ENCODE peak calls at places on chromosomes 12 and 14, in six cellular contexts. L is HCT116, H is HEK293T, Q is HepG2, T is K562, G is H1. R is an unnamed sample.

GRCh38 chr14:32607399-32607798 is 278.3 kb downstream of the AKAP6 start:
- DNase-seq in L (no peak), G (no peak), T (no peak), H (no peak), Q (no peak), R (no peak)

GRCh38 chr14:93115920-93116675 is at the start of gene ITPK1:
- DNase-seq in Q (peak; percentile 24), G (peak; percentile 79), L (no peak), H (peak; percentile 79), T (peak; percentile 68), R (peak; percentile 52)

GRCh38 chr12:113086249-113087164 is 30.0 kb downstream of the DTX1 start:
- DNase-seq in G (no peak), Q (peak; percentile 23), L (no peak), T (no peak), H (no peak), R (no peak)

GRCh38 chr12:115569694-115570093 is 707.8 kb downstream of the MED13L start:
- DNase-seq in H (peak; percentile 17), T (no peak), G (no peak), L (no peak), Q (peak; percentile 4), R (no peak)

GRCh38 chr12:2324375-2324774 is 271.6 kb downstream of the CACNA1C start:
- DNase-seq in G (no peak), Q (no peak), L (no peak), T (no peak), H (no peak), R (no peak)

GRCh38 chr12:97275261-97276197 is 187.1 kb upstream of the RMST start:
- DNase-seq in H (no peak), Q (no peak), T (no peak), G (peak; percentile 48), L (no peak), R (peak; percentile 26)

GRCh38 chr12:65597527-65597926 is 226.8 kb upstream of the HMGA2 start:
- DNase-seq in T (peak; percentile 44), L (no peak), H (no peak), Q (no peak), G (no peak), R (no peak)

GRCh38 chr14:73762375-73762822 is 48.2 kb upstream of the PNMA1 start:
- DNase-seq in Q (no peak), T (peak; percentile 42), H (no peak), G (no peak), L (no peak), R (no peak)

GRCh38 chr14:69170848-69171247 is 17.9 kb upstream of the DCAF5 start:
- DNase-seq in L (no peak), G (no peak), T (no peak), H (no peak), Q (no peak), R (no peak)

GRCh38 chr12:120181991-120182631 is 12.4 kb downstream of the GCN1 start:
- DNase-seq in H (no peak), Q (peak; percentile 63), G (no peak), L (no peak), T (no peak), R (no peak)

GRCh38 chr14:22394616-22395015 is 194.4 kb downstream of the DAD1 start:
- DNase-seq in L (no peak), T (no peak), Q (no peak), G (no peak), H (no peak), R (no peak)

GRCh38 chr14:68755016-68755353 is 37.9 kb downstream of the ZFP36L1 start:
- DNase-seq in G (no peak), T (no peak), L (no peak), H (no peak), Q (no peak), R (no peak)

GRCh38 chr12:3753549-3754284 is 808 bp upstream of the CRACR2A start:
- DNase-seq in Q (no peak), H (no peak), G (peak; percentile 44), T (no peak), L (no peak), R (no peak)

GRCh38 chr12:25416516-25416915 is 136.6 kb downstream of the LMNTD1 start:
- DNase-seq in Q (no peak), L (no peak), T (no peak), G (no peak), H (no peak), R (no peak)

GRCh38 chr14:76312821-76313220 is 63.1 kb upstream of the ESRRB start:
- DNase-seq in Q (no peak), H (no peak), L (no peak), G (no peak), T (no peak), R (no peak)

GRCh38 chr12:56377310-56377988 is 14.8 kb upstream of the APOF start:
- DNase-seq in G (no peak), L (peak; percentile 12), Q (no peak), T (peak; percentile 82), H (no peak), R (no peak)

GRCh38 chr12:59808317-59808910 is 212.6 kb downstream of the SLC16A7 start:
- DNase-seq in T (no peak), H (peak; percentile 17), G (no peak), Q (peak; percentile 11), L (peak; percentile 13), R (no peak)

DNA sequence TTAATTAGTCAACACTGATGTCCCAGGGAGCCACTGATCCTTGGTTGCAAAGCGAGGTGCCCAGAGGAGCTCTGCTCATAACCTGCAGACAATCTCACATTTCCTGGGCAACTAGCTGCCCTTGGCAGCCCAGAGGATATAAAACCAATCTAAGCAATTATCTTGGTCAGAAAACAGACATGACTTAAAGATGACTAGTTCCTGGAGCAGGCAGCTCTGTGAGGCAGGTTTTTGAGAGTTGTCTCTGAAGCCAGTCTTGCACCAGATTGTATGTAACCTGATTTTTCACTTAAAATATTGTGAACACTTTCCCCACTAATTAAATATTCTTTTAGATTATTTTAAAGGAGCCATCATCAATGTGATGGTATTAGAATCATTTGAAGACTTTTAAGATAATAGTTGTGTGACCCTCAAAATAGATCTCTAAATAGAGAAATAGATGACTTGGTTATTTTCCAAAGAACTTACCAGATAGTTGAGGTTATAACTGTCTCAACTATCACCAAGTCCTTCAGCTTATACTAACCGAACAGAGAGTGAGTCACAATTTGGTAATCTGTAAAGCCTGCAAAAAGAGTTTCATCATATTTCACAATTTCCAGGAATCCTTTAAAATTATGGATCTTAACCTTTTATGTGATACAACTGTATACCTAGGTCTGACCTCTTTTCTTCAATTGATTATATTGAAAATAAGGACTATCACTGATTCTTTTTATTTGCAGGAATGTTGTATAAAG is 75.9 kb downstream of the LIN7A start:
- DNase-seq in H (no peak), T (no peak), Q (no peak), L (no peak), G (no peak), R (no peak)
- TF ChIP-seq SP1 in H (no peak), T (no peak), Q (no peak), L (no peak), G (no peak), R (no peak)

GRCh38 chr12:132399092-132400010 is 70.0 kb upstream of the GALNT9 start:
- DNase-seq in T (no peak), G (no peak), Q (no peak), H (no peak), L (no peak), R (no peak)
- TF ChIP-seq SP1 in T (no peak), G (no peak), Q (no peak), H (no peak), L (no peak), R (no peak)

DNA sequence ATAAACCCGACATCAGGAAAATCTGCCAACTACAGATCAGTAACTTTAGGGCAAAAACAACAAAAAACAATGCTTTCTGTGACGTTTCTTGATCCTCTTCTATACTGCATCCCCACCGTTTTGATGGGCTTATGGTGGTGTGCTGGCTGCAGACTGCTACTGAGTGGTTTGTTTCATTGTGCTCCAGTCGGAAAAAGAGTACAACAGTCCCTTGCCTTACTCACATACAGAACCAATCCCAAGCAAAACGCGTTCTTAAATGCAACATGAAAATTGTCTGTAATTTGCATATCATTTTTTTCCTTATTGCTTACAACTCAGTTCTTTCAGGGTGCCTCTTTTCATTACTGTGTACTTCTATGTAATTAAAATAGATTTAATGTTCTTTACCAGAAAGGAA is 2.3 kb downstream of the ETV6 start:
- DNase-seq in G (no peak), H (no peak), L (no peak), T (no peak), Q (no peak), R (no peak)
- TF ChIP-seq SP1 in G (no peak), H (no peak), L (no peak), T (no peak), Q (no peak), R (no peak)

DNA sequence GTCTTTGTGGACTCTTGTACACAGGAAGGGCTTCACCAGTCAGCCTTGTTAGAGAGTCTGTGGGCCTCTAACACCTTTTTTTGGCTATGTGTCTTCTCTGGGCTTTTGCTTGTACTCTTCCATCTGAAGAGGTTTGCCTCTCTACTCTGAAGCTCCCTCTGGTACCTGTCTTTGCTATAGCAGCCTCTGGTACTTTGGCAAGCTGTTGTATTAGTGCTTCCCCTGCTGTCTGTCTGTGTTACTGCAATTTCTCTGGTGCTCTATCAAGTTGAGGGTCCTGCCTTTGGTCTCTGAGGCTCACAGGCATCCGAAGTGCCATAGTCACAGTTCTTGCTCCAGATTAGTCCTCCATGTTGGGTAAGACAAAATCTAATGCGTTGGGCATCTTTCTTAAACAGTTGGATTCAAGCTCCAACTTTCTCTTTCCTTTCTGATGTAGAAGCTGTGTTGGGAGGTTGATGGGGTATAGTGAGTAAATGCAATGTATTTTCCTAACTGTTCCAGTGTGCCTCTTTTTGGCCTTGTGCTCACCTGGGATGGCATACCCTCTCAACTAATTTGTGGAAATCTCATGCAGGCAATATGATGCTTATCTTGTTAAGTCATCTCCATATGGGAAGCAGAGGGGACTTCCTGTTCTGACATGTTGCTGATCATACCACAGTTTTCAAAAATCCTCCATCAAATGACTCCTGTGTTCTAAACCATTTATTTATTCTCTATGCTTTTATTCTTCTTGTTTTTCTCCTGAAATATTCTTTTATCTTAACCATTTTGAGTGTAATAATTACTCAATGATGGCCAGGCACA is 88.8 kb downstream of the ATF7IP start:
- DNase-seq in T (peak; percentile 42), Q (peak; percentile 65), L (peak; percentile 59), G (no peak), H (peak; percentile 57), R (peak; percentile 56)
- TF ChIP-seq SP1 in T (no peak), Q (no peak), L (no peak), G (peak; percentile 45), H (no peak), R (no peak)